ENCODE peak calls at places on chromosomes 16 and 17, in six cellular contexts. X is fibroblast of the aortic adventitia, I is HL-60, J is psoas muscle, L is heart left ventricle, P is astrocyte of the spinal cord. F is an unnamed sample.

GRCh38 chr17:67194134-67194533 is 50.9 kb downstream of the HELZ start:
- DNase-seq in X (peak), I (no peak), J (no peak), L (no peak), P (peak), F (peak)

GRCh38 chr16:87662254-87663204 is 60.2 kb downstream of the JPH3 start:
- DNase-seq in X (no peak), I (no peak), J (no peak), L (no peak), P (no peak), F (no peak)

GRCh38 chr16:63922563-63922962 is 1199.3 kb downstream of the CDH11 start:
- DNase-seq in X (no peak), I (no peak), J (no peak), L (no peak), P (peak), F (no peak)

GRCh38 chr17:77721823-77722160 is 236.7 kb upstream of the TNRC6C start:
- DNase-seq in X (no peak), I (no peak), J (no peak), L (no peak), P (no peak), F (no peak)

GRCh38 chr16:535446-536405 is 8.2 kb downstream of the CAPN15 start:
- DNase-seq in X (peak), I (no peak), J (peak), L (no peak), P (peak), F (peak)

GRCh38 chr17:4523946-4524345 is 25.3 kb downstream of the SPNS2 start:
- DNase-seq in X (no peak), I (no peak), J (no peak), L (no peak), P (no peak), F (no peak)

GRCh38 chr17:34781571-34782108 is 179.6 kb downstream of the CCT6B start:
- DNase-seq in X (no peak), I (no peak), J (no peak), L (no peak), P (no peak), F (no peak)

GRCh38 chr17:65134035-65134434 is 3.1 kb upstream of the RGS9 start:
- DNase-seq in X (no peak), I (no peak), J (no peak), L (no peak), P (no peak), F (no peak)

GRCh38 chr17:50656509-50656908 is 21.8 kb downstream of the ABCC3 start:
- DNase-seq in X (no peak), I (no peak), J (no peak), L (no peak), P (no peak), F (no peak)

GRCh38 chr17:8941520-8941919 is 24.0 kb downstream of the PIK3R5 start:
- DNase-seq in X (no peak), I (no peak), J (no peak), L (no peak), P (no peak), F (no peak)

GRCh38 chr16:68645494-68646388 is 631 bp downstream of the CDH3 start:
- DNase-seq in X (no peak), I (no peak), J (no peak), L (no peak), P (no peak), F (no peak)

GRCh38 chr16:65725156-65725845 is 603.4 kb upstream of the CDH11 start:
- DNase-seq in X (peak), I (peak), J (no peak), L (no peak), P (peak), F (peak)

GRCh38 chr17:52155301-52155700 is 3.2 kb downstream of the CA10 start:
- DNase-seq in X (no peak), I (no peak), J (no peak), L (no peak), P (no peak), F (no peak)

GRCh38 chr16:11105038-11105903 is 150.7 kb downstream of the SOCS1 start:
- DNase-seq in X (peak), I (peak), J (peak), L (no peak), P (peak), F (peak)

GRCh38 chr16:31149332-31149731 is 534 bp downstream of the PRSS36 start:
- DNase-seq in X (no peak), I (no peak), J (no peak), L (no peak), P (no peak), F (no peak)

GRCh38 chr16:4111748-4112696 is 4.2 kb downstream of the ADCY9 start:
- DNase-seq in X (peak), I (no peak), J (peak), L (no peak), P (peak), F (peak)

GRCh38 chr17:79988163-79988971 is 47.3 kb downstream of the TBC1D16 start:
- DNase-seq in X (peak), I (no peak), J (peak), L (no peak), P (peak), F (peak)

GRCh38 chr16:53041196-53041977 is 11.3 kb downstream of the CHD9NB start:
- DNase-seq in X (peak), I (peak), J (peak), L (peak), P (peak), F (peak)

GRCh38 chr17:56893503-56893902 is 20.3 kb downstream of the TRIM25 start:
- DNase-seq in X (no peak), I (no peak), J (no peak), L (no peak), P (no peak), F (no peak)

GRCh38 chr16:12087901-12088364 is 111.4 kb downstream of the SNX29 start:
- DNase-seq in X (no peak), I (no peak), J (no peak), L (no peak), P (no peak), F (no peak)

GRCh38 chr17:34370997-34371395 is 8.0 kb upstream of the CCL1 start:
- DNase-seq in X (peak), I (no peak), J (no peak), L (no peak), P (no peak), F (no peak)

GRCh38 chr17:8606415-8606814 is 24.1 kb downstream of the MYH10 start:
- DNase-seq in X (no peak), I (no peak), J (no peak), L (peak), P (peak), F (no peak)

GRCh38 chr16:28616636-28617035 is 6.8 kb upstream of the SULT1A1 start:
- DNase-seq in X (no peak), I (peak), J (no peak), L (no peak), P (no peak), F (no peak)

GRCh38 chr17:382644-383533 is 30.3 kb upstream of the RPH3AL start:
- DNase-seq in X (peak), I (no peak), J (no peak), L (no peak), P (peak), F (peak)

GRCh38 chr17:78599419-78599818 is 22.2 kb upstream of the DNAH17 start:
- DNase-seq in X (no peak), I (no peak), J (no peak), L (peak), P (no peak), F (no peak)

GRCh38 chr16:79664407-79664806 is 63.9 kb upstream of the MAF start:
- DNase-seq in X (no peak), I (no peak), J (no peak), L (no peak), P (no peak), F (no peak)

GRCh38 chr17:65498831-65499230 is 62.6 kb downstream of the AXIN2 start:
- DNase-seq in X (no peak), I (no peak), J (no peak), L (no peak), P (no peak), F (no peak)

GRCh38 chr17:61063528-61063927 is 336.1 kb upstream of the TBX2 start:
- DNase-seq in X (no peak), I (no peak), J (no peak), L (no peak), P (no peak), F (no peak)

GRCh38 chr16:8887952-8888560 is 5.9 kb downstream of the LITAFD start:
- DNase-seq in X (peak), I (no peak), J (peak), L (peak), P (peak), F (no peak)

GRCh38 chr16:55349867-55350266 is 25.9 kb downstream of the IRX6 start:
- DNase-seq in X (no peak), I (no peak), J (no peak), L (no peak), P (peak), F (no peak)

GRCh38 chr17:15278381-15278780 is 13.3 kb upstream of the PMP22 start:
- DNase-seq in X (no peak), I (no peak), J (no peak), L (no peak), P (no peak), F (no peak)

GRCh38 chr17:42287305-42288077 is 807 bp upstream of the STAT5A start:
- DNase-seq in X (peak), I (no peak), J (peak), L (no peak), P (no peak), F (no peak)

GRCh38 chr17:79790805-79791353 is 6.0 kb downstream of the CBX8 start:
- DNase-seq in X (no peak), I (no peak), J (no peak), L (no peak), P (no peak), F (no peak)

GRCh38 chr17:49939318-49939717 is 29.7 kb upstream of the DLX4 start:
- DNase-seq in X (no peak), I (peak), J (no peak), L (no peak), P (no peak), F (no peak)

GRCh38 chr16:87425941-87426340 is 33.8 kb downstream of the MAP1LC3B start:
- DNase-seq in X (no peak), I (no peak), J (no peak), L (no peak), P (no peak), F (no peak)

GRCh38 chr17:34241062-34241461 is 14.0 kb upstream of the CCL2 start:
- DNase-seq in X (peak), I (peak), J (peak), L (peak), P (no peak), F (peak)

GRCh38 chr16:29816694-29817441 is 916 bp downstream of the PAGR1 start:
- DNase-seq in X (peak), I (peak), J (peak), L (peak), P (peak), F (peak)

GRCh38 chr16:58684001-58684353 is 593 bp downstream of the SLC38A7 start:
- DNase-seq in X (peak), I (no peak), J (no peak), L (no peak), P (peak), F (peak)

GRCh38 chr17:42833771-42834422 is 700 bp downstream of the PSME3 start:
- DNase-seq in X (no peak), I (no peak), J (no peak), L (no peak), P (no peak), F (no peak)

DNA sequence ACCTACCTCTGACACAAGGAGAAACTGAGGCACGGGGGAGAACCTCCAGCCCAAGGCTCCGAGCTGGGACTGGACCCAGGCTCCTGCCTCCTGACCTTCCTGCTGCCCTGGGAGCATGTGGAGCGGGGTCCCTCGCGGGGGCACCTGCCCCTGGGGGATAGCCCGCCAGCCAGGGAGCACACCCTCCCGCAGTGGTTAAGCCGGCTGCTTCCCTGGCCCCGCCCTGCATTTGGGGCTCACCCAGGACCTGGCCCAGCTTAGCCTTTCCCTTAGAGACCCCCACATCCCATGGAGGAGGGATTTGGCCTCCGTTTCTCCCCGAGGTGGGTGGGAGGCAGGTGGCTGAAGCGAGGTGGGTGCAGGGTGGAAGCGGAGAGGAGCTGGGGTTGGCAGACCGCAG is 1.8 kb upstream of the CDH15 start:
- DNase-seq in X (no peak), I (no peak), J (peak), L (no peak), P (no peak), F (no peak)
- H3K4me3 ChIP-seq in X (no peak), I (no peak), J (no peak), L (no peak), P (no peak), F (no peak)

DNA sequence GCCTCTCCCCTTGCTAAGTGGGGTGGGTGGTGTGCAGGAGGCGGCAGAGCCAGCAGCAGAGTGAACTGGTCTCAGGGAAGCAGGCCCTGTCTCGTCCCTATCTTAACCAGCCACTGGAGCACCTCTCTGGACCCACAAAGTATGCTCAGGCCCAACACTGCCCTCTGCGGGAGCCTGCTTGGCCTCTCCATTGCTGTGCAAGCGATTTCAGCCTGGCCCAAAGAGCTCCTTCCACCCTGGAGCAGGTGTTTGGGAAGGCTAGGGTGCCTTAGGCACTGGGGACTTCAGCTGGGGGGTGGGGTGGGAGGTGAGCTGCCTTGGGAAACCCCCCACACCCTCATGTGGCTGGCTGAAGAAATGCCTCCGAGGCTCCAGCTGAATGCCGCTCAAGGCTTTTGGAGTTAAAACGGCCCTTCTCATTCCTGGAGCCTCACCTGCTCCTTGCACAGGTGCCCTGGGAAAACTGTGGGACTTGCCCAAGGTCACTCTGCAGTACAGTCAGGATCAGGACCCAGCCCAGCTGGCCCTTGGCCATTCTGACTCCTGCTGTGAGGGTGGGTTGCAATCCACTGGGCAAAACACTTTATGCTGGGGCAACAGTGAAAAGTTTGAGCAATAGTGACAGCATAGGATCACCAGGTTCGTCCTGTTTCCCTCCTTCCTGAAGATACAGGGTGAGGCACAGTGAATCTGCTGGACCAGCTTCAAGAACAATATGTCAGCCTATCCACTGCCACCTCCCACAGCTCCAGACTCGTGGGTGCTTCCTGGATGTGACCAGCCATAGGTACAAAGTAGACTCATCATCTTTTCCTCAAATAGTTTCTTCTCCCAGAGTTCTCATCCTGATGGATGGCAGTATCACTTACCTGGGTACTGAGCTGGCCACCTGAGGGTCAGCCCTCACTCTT is 5.9 kb upstream of the UBE2O start:
- DNase-seq in X (peak), I (peak), J (no peak), L (peak), P (peak), F (peak)
- TF ChIP-seq CTCF in X (peak), I (peak), J (peak), L (peak), P (peak), F (peak)

GRCh38 chr17:28615260-28615940 is 1.4 kb upstream of the RSKR start:
- DNase-seq in X (no peak), I (no peak), J (no peak), L (no peak), P (no peak), F (no peak)

GRCh38 chr17:28616281-28616680 is 2.3 kb upstream of the RSKR start:
- DNase-seq in X (no peak), I (no peak), J (no peak), L (no peak), P (no peak), F (no peak)

GRCh38 chr17:28612936-28613872 is 781 bp downstream of the RSKR start:
- DNase-seq in X (peak), I (no peak), J (no peak), L (no peak), P (peak), F (peak)

GRCh38 chr17:28612531-28612930 is 1.5 kb downstream of the RSKR start:
- DNase-seq in X (no peak), I (peak), J (no peak), L (no peak), P (no peak), F (no peak)

DNA sequence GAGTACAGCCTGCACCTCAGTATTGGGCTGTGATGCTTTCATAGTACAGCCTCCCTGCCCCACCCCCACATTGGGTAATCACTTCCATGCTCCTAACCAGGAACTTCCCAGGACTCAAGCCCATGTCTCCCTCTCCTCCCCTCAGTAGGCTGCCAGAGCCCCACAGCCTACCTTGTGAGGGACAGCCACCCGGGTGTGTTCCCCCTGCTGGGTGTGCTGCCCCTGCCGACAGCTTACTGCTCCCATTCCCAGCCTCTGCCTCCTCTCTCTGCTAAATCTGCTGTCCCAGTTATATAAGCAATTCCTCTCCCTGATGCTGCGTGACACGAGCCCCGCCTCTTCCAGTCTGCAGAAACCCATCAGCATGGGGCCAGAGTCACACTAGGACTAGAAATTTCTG is at the start of gene RSKR:
- DNase-seq in X (no peak), I (no peak), J (no peak), L (no peak), P (no peak), F (no peak)
- H3K4me3 ChIP-seq in X (no peak), I (no peak), J (no peak), L (no peak), P (no peak), F (no peak)

DNA sequence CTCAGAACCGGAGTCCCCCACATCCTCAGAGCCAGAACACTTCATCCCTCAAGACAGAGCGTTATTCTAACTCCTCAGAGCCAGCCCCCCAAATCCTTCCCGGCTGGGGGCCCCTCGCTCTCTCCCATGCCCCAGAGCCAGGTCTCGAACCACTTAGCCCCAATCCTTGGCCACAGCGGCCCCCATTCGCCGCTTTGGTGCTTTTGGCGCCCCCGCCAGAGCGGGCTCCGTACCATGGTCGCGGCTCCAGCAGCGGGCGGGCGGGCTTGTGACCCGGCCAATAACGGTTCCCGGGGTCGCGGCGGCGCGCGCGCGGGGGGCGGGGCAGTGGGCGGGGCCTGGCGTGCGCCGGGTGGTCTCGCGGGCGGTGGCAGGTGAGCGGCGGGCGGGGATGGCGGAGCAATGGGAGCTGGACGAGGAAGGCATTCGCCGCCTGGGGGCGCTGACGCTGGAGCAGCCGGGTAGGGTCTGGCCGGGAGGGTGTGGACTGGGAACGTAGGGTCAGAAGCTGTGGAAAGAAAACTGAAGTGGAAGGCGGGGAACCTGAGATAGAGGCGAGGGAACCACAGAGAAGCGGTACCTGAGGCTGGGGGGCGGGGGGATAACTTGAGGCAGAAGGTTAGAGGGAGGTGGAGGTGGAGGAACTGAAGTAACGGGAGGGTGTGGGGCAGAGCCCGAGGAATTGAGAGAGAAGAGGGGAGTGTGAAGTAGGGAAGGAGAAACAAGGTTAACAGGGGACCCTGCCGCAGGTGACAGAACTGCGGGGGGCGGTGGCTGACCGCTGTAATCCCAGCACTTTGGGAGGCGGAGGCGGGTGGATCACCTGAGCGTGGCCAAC is at the start of the genes KCTD19 and LRRC36:
- DNase-seq in X (no peak), I (peak), J (peak), L (peak), P (peak), F (peak)
- TF ChIP-seq CTCF in X (peak), I (no peak), J (peak), L (no peak), P (peak), F (peak)

DNA sequence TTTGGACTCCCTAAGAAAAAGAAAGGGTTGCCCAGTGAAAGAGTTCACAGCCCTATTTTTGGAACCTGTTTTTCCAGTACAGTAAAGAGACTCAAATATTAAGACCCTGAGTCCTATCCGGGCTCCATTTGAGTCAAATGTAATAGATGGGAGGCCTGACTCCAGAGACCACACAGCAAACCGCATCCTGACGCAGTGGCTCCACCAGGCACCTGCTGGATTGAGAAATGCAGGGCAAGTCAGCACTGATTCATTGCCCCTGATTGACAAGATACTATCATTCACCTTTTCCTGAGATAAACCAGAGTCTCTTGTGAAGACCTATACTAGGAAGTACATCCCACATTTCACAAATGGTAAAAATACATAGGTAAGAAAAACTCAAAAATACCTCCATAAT is 715.7 kb upstream of the SOX9 start:
- DNase-seq in X (no peak), I (no peak), J (no peak), L (no peak), P (no peak), F (no peak)
- H3K4me3 ChIP-seq in X (no peak), I (no peak), J (no peak), L (no peak), P (no peak), F (no peak)

GRCh38 chr17:44636562-44636961 is 19.7 kb upstream of the MEIOC start:
- DNase-seq in X (peak), I (peak), J (no peak), L (no peak), P (peak), F (peak)
- TF ChIP-seq CTCF in X (peak), I (peak), J (peak), L (peak), P (peak), F (peak)

F was measured in choroid plexus epithelial cell.